ENCODE peak calls at places on chromosome 15, in seven cellular contexts. W, X, B, C, I, P and M are unnamed samples.

GRCh38 chr15:73244333-73244732 is 124.4 kb downstream of the HCN4 start:
- DNase-seq in W (no peak), C (no peak), B (no peak), I (no peak), P (no peak), X (no peak), M (no peak)

GRCh38 chr15:64749167-64749566 is 26.2 kb downstream of the RBPMS2 start:
- DNase-seq in W (no peak), P (no peak), B (no peak), X (no peak), C (peak), I (no peak), M (peak)

GRCh38 chr15:42450434-42450790 is 40.5 kb downstream of the ZNF106 start:
- DNase-seq in I (no peak), B (no peak), C (no peak), W (no peak), X (no peak), P (no peak), M (no peak)

GRCh38 chr15:38563723-38564519 is 693 bp downstream of the RASGRP1 start:
- DNase-seq in P (peak), I (peak), W (peak), C (peak), B (no peak), X (peak), M (peak)

GRCh38 chr15:91865486-91865885 is 12.0 kb downstream of the SLCO3A1 start:
- DNase-seq in C (no peak), B (no peak), W (no peak), X (no peak), I (no peak), P (no peak), M (no peak)

GRCh38 chr15:100663066-100663465 is 60.7 kb downstream of the ASB7 start:
- DNase-seq in C (peak), P (peak), W (no peak), X (no peak), I (no peak), B (no peak), M (no peak)

GRCh38 chr15:31403606-31404005 is 77.0 kb downstream of the KLF13 start:
- DNase-seq in B (peak), W (no peak), C (no peak), X (no peak), P (no peak), I (no peak), M (no peak)

GRCh38 chr15:39919396-39919739 is 698 bp downstream of the GPR176 start:
- DNase-seq in X (no peak), C (peak), P (no peak), I (no peak), B (no peak), W (no peak), M (peak)

GRCh38 chr15:45795487-45796069 is 160.7 kb downstream of the SQOR start:
- DNase-seq in P (peak), B (no peak), C (peak), W (no peak), X (no peak), I (no peak), M (peak)

GRCh38 chr15:89107984-89108383 is 19.7 kb downstream of the ABHD2 start:
- DNase-seq in B (no peak), W (no peak), C (no peak), P (no peak), I (no peak), X (no peak), M (no peak)

GRCh38 chr15:83854314-83854713 is 200.4 kb downstream of the ADAMTSL3 start:
- DNase-seq in W (no peak), I (no peak), B (no peak), C (no peak), X (no peak), P (no peak), M (no peak)

GRCh38 chr15:69827751-69828150 is 270.0 kb downstream of the TLE3 start:
- DNase-seq in W (no peak), B (no peak), I (no peak), X (no peak), P (no peak), C (no peak), M (no peak)

GRCh38 chr15:41510728-41511127 is 2.9 kb downstream of the LTK start:
- DNase-seq in C (no peak), X (no peak), B (no peak), P (no peak), W (no peak), I (no peak), M (no peak)

GRCh38 chr15:93030430-93031102 is 58.4 kb downstream of the RGMA start:
- DNase-seq in B (no peak), C (peak), P (peak), I (peak), X (peak), W (peak), M (peak)

GRCh38 chr15:85743392-85744045 is 51.2 kb downstream of the KLHL25 start:
- DNase-seq in B (no peak), I (no peak), C (no peak), P (no peak), X (no peak), W (no peak), M (no peak)

GRCh38 chr15:97648728-97649127 is 311.8 kb upstream of the ARRDC4 start:
- DNase-seq in I (no peak), C (no peak), X (no peak), B (no peak), W (no peak), P (no peak), M (no peak)

GRCh38 chr15:66644815-66645345 is 57.2 kb upstream of the SMAD6 start:
- DNase-seq in C (peak), W (no peak), I (no peak), P (no peak), X (no peak), B (no peak), M (peak)

GRCh38 chr15:73777741-73778140 is 24.6 kb upstream of the INSYN1 start:
- DNase-seq in C (no peak), B (no peak), P (no peak), W (no peak), X (no peak), I (no peak), M (no peak)

GRCh38 chr15:101490922-101491738 is 1.6 kb upstream of the PCSK6 start:
- DNase-seq in I (no peak), W (no peak), C (no peak), X (no peak), B (no peak), P (no peak), M (no peak)

GRCh38 chr15:85999658-86000057 is 80.0 kb upstream of the AGBL1 start:
- DNase-seq in B (no peak), P (no peak), I (no peak), C (no peak), W (no peak), X (no peak), M (no peak)